ENCODE peak calls at places on chromosomes 11 and 22, in four cellular contexts. Q, H, L and O are unnamed samples.

GRCh38 chr11:18347471-18348125 is 25.2 kb downstream of the GTF2H1 start:
- DNase-seq in Q (peak; percentile 13), H (no peak), L (no peak), O (no peak)

GRCh38 chr11:112751763-112752162 is 209.5 kb upstream of the NCAM1 start:
- DNase-seq in Q (no peak), H (no peak), L (no peak), O (no peak)

GRCh38 chr22:31504282-31504681 is 7.9 kb downstream of the SFI1 start:
- DNase-seq in Q (no peak), H (no peak), L (no peak), O (no peak)

GRCh38 chr22:30802202-30803166 is 107.8 kb downstream of the OSBP2 start:
- DNase-seq in Q (peak; percentile 84), H (peak; percentile 82), L (peak; percentile 37), O (peak; percentile 18)

GRCh38 chr11:6746086-6746618 is 25.6 kb downstream of the OR2AG2 start:
- DNase-seq in Q (no peak), H (no peak), L (no peak), O (no peak)

GRCh38 chr11:61776561-61777075 is 15.8 kb downstream of the TMEM258 start:
- DNase-seq in Q (peak; percentile 33), H (peak; percentile 78), L (peak; percentile 29), O (peak; percentile 54)

GRCh38 chr22:35230839-35231584 is 26.3 kb upstream of the HMGXB4 start:
- DNase-seq in Q (no peak), H (no peak), L (no peak), O (no peak)

GRCh38 chr11:94046796-94047195 is 25.6 kb downstream of the HEPHL1 start:
- DNase-seq in Q (no peak), H (no peak), L (no peak), O (no peak)

GRCh38 chr11:6151117-6151516 is 19.0 kb downstream of the OR52B2 start:
- DNase-seq in Q (no peak), H (no peak), L (no peak), O (no peak)

GRCh38 chr11:69928124-69928523 is 108.9 kb upstream of the FGF3 start:
- DNase-seq in Q (no peak), H (no peak), L (no peak), O (no peak)

GRCh38 chr11:12723410-12724297 is 49.4 kb downstream of the TEAD1 start:
- DNase-seq in Q (peak; percentile 94), H (no peak), L (no peak), O (no peak)

GRCh38 chr22:17724678-17725464 is 49.4 kb downstream of the BID start:
- DNase-seq in Q (no peak), H (no peak), L (no peak), O (no peak)

GRCh38 chr11:46346886-46347636 is at the start of gene DGKZ:
- DNase-seq in Q (peak; percentile 60), H (peak; percentile 88), L (peak; percentile 92), O (peak; percentile 78)

GRCh38 chr11:14518820-14519219 is 1.4 kb downstream of the PSMA1 start:
- DNase-seq in Q (no peak), H (no peak), L (no peak), O (no peak)

GRCh38 chr11:27894552-27894951 is 194.3 kb upstream of the BDNF start:
- DNase-seq in Q (no peak), H (no peak), L (no peak), O (no peak)

GRCh38 chr11:34811858-34812257 is 104.3 kb downstream of the APIP start:
- DNase-seq in Q (no peak), H (no peak), L (no peak), O (no peak)

GRCh38 chr22:41338614-41339212 is 37.4 kb downstream of the ZC3H7B start:
- DNase-seq in Q (no peak), H (no peak), L (no peak), O (no peak)

GRCh38 chr11:31865606-31866300 is 54.6 kb upstream of the PAX6 start:
- DNase-seq in Q (no peak), H (no peak), L (no peak), O (no peak)

GRCh38 chr11:420911-421321 is 6.1 kb upstream of the SIGIRR start:
- DNase-seq in Q (no peak), H (no peak), L (no peak), O (no peak)

GRCh38 chr11:46050065-46050464 is 71.2 kb downstream of the PHF21A start:
- DNase-seq in Q (peak; percentile 81), H (no peak), L (no peak), O (no peak)

GRCh38 chr22:36332623-36333331 is 55.0 kb downstream of the MYH9 start:
- DNase-seq in Q (peak; percentile 96), H (no peak), L (peak; percentile 32), O (no peak)

GRCh38 chr11:11966826-11967668 is 41.4 kb downstream of the DKK3 start:
- DNase-seq in Q (no peak), H (peak; percentile 53), L (peak; percentile 53), O (peak; percentile 67)

GRCh38 chr11:123052884-123053721 is 8.8 kb downstream of the HSPA8 start:
- DNase-seq in Q (no peak), H (no peak), L (no peak), O (no peak)

GRCh38 chr11:63762662-63763505 is 5.7 kb downstream of the ZFTA start:
- DNase-seq in Q (no peak), H (peak; percentile 87), L (no peak), O (peak; percentile 39)

GRCh38 chr22:32219030-32219429 is 14.2 kb upstream of the RFPL2 start:
- DNase-seq in Q (no peak), H (no peak), L (no peak), O (no peak)

GRCh38 chr22:18979957-18980356 is 43.9 kb upstream of the PRODH start:
- DNase-seq in Q (peak; percentile 77), H (no peak), L (no peak), O (no peak)

GRCh38 chr22:35510951-35511350 is 29.7 kb upstream of the RASD2 start:
- DNase-seq in Q (no peak), H (no peak), L (no peak), O (no peak)

GRCh38 chr11:66479741-66480115 is 506 bp upstream of the DPP3 start:
- DNase-seq in Q (peak; percentile 89), H (no peak), L (no peak), O (no peak)

GRCh38 chr11:129410561-129410960 is 34.9 kb downstream of the BARX2 start:
- DNase-seq in Q (no peak), H (no peak), L (no peak), O (no peak)

GRCh38 chr11:3104961-3105790 is 48.0 kb upstream of the CARS1 start:
- DNase-seq in Q (no peak), H (no peak), L (no peak), O (no peak)

GRCh38 chr22:22397292-22397870 is 111.2 kb downstream of the ZNF280B start:
- DNase-seq in Q (peak; percentile 40), H (no peak), L (no peak), O (no peak)

GRCh38 chr22:35203583-35203982 is 53.7 kb upstream of the HMGXB4 start:
- DNase-seq in Q (no peak), H (no peak), L (no peak), O (no peak)

GRCh38 chr11:121688860-121689614 is 236.3 kb upstream of the SORL1-AS1 start:
- DNase-seq in Q (no peak), H (no peak), L (no peak), O (no peak)

GRCh38 chr11:1179641-1180040 is 21.9 kb downstream of the MUC5AC start:
- DNase-seq in Q (no peak), H (no peak), L (no peak), O (no peak)

GRCh38 chr11:96219981-96220623 is 122.9 kb downstream of the MAML2 start:
- DNase-seq in Q (no peak), H (no peak), L (no peak), O (no peak)
- H3K27ac ChIP-seq in Q (no peak overlapping the region), H (no peak overlapping the region), L (peak overlapping the region; percentile 27), O (no peak overlapping the region)

GRCh38 chr22:27132896-27133500 is 475.6 kb downstream of the MIAT start:
- DNase-seq in Q (no peak), H (no peak), L (no peak), O (no peak)

GRCh38 chr22:27132400-27132799 is 475.0 kb downstream of the MIAT start:
- DNase-seq in Q (no peak), H (no peak), L (no peak), O (no peak)

GRCh38 chr22:27128461-27129080 is 471.2 kb downstream of the MIAT start:
- DNase-seq in Q (no peak), H (no peak), L (no peak), O (no peak)

GRCh38 chr22:27129266-27129665 is 471.9 kb downstream of the MIAT start:
- DNase-seq in Q (peak; percentile 92), H (no peak), L (no peak), O (no peak)

GRCh38 chr22:27130949-27131745 is 473.8 kb downstream of the MIAT start:
- DNase-seq in Q (no peak), H (no peak), L (no peak), O (no peak)
- H3K27ac ChIP-seq in Q (no peak overlapping the region), H (no peak overlapping the region), L (no peak overlapping the region), O (no peak overlapping the region)

GRCh38 chr22:39907605-39908097 is 6.8 kb downstream of the GRAP2 start:
- DNase-seq in Q (no peak), H (no peak), L (no peak), O (no peak)
- H3K27ac ChIP-seq in Q (no peak overlapping the region), H (no peak overlapping the region), L (peak overlapping the region; percentile 80), O (no peak overlapping the region)

DNA sequence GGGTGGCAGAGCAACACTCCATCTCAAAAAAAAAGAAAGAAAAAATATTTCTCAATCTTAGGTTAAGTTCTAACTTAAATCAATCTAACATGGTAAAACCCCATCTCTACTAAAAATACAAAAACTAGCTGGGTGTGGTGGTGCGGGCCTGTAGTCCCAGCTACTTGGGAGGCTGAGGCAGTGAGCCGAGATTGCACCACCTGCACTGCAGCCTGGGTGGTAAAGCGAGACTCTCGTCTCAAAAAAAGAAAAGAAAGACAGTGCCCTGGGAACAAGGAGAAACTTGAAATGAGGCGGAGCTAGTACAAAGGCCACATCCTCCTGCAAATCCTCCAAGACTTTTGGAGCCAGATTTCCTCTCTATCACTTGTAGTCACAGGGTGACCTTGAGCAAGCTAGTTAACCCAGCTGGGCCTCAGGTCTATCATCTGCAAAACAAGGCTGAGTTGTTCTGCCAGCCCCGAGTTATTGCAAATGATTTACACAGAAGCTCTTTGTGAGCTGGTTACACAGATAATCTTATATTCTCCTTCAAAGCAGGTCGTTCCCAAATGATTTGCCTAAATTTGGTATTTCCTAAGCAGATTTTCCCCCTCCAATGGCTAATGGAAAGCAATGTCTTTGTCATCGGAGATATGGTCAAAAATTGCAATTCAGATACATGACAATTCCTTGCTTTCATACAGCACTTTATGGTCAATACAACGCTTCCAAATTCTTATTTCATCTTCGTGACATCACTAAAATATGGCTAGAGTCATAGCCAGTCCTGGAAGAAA is 1.9 kb downstream of the ANKRD54 start:
- DNase-seq in Q (no peak), H (peak; percentile 48), L (no peak), O (no peak)
- H3K27ac ChIP-seq in Q (no peak overlapping the region), H (peak overlapping the region; percentile 40), L (no peak overlapping the region), O (no peak overlapping the region)

DNA sequence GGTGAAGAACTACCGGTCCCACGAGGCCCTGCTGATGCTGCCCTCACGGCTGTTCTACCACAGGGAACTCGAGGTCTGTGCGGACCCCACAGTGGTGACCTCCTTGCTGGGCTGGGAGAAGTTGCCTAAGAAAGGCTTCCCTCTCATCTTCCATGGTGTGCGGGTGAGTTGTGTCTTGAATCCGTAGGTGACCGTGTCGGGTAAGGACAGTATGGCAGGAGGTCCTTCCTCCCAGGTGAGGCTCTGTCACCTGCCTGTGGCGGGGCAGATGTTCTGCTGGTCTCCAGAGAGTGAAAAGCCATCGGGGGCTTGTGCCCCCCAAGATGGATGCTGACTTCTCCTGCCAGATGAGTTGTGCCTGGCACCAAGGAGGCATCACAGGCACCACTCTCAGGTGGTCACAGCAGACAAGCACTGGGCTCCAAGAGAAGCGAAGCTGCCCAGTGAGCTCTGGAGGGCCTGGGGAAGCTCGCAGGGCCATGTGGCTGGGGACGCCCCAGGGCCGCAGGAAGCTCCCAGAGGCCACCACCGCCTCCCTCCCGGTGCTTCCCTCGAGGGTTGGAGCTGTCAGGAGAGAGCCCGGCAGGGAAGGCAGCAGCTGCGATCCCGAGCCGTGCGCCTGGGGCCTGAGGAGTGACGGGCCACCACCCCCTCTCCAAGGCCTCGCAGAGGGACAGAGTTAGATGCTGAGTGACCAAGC is 17.3 kb upstream of the PANX2 start:
- DNase-seq in Q (no peak), H (no peak), L (no peak), O (no peak)
- H3K27ac ChIP-seq in Q (no peak overlapping the region), H (no peak overlapping the region), L (no peak overlapping the region), O (no peak overlapping the region)